ENCODE peak calls at places on chromosome 21, in seven cellular contexts. One of them, this sample, is unnamed.

GRCh38 chr21:36097427-36098230 is 27.8 kb downstream of the CBR1 start:
- DNase-seq in fibroblast of lung: peak
- DNase-seq in stimulated activated CD8-positive, alpha-beta memory T cell treated with anti-CD3 and anti-CD28 coated beads, Interleukin-4, amount 100 ng/mL, for 4 hours: no peak
- DNase-seq in cortex of kidney: no peak
- DNase-seq in activated naive CD4-positive, alpha-beta T cell: no peak
- DNase-seq in MCF 10A: peak
- DNase-seq in GM12865: peak
- DNase-seq in this sample: no peak

GRCh38 chr21:42737969-42738590 is 84.7 kb downstream of the PDE9A start:
- DNase-seq in fibroblast of lung: no peak
- DNase-seq in stimulated activated CD8-positive, alpha-beta memory T cell treated with anti-CD3 and anti-CD28 coated beads, Interleukin-4, amount 100 ng/mL, for 4 hours: no peak
- DNase-seq in cortex of kidney: no peak
- DNase-seq in activated naive CD4-positive, alpha-beta T cell: no peak
- DNase-seq in MCF 10A: no peak
- DNase-seq in GM12865: no peak
- DNase-seq in this sample: no peak

GRCh38 chr21:17045214-17045835 is 467.5 kb upstream of the CXADR start:
- DNase-seq in fibroblast of lung: peak
- DNase-seq in stimulated activated CD8-positive, alpha-beta memory T cell treated with anti-CD3 and anti-CD28 coated beads, Interleukin-4, amount 100 ng/mL, for 4 hours: no peak
- DNase-seq in cortex of kidney: no peak
- DNase-seq in activated naive CD4-positive, alpha-beta T cell: no peak
- DNase-seq in MCF 10A: peak
- DNase-seq in GM12865: peak
- DNase-seq in this sample: no peak

GRCh38 chr21:10627316-10627863 is 106.0 kb downstream of the TPTE start:
- DNase-seq in fibroblast of lung: no peak
- DNase-seq in stimulated activated CD8-positive, alpha-beta memory T cell treated with anti-CD3 and anti-CD28 coated beads, Interleukin-4, amount 100 ng/mL, for 4 hours: no peak
- DNase-seq in cortex of kidney: no peak
- DNase-seq in activated naive CD4-positive, alpha-beta T cell: no peak
- DNase-seq in MCF 10A: no peak
- DNase-seq in GM12865: no peak
- DNase-seq in this sample: no peak

GRCh38 chr21:42975886-42976608 is 1.7 kb downstream of the PKNOX1 start:
- DNase-seq in fibroblast of lung: no peak
- DNase-seq in stimulated activated CD8-positive, alpha-beta memory T cell treated with anti-CD3 and anti-CD28 coated beads, Interleukin-4, amount 100 ng/mL, for 4 hours: no peak
- DNase-seq in cortex of kidney: no peak
- DNase-seq in activated naive CD4-positive, alpha-beta T cell: no peak
- DNase-seq in MCF 10A: no peak
- DNase-seq in GM12865: peak
- DNase-seq in this sample: no peak

GRCh38 chr21:35203093-35204021 is 154.3 kb upstream of the RUNX1 start:
- DNase-seq in fibroblast of lung: peak
- DNase-seq in stimulated activated CD8-positive, alpha-beta memory T cell treated with anti-CD3 and anti-CD28 coated beads, Interleukin-4, amount 100 ng/mL, for 4 hours: no peak
- DNase-seq in cortex of kidney: no peak
- DNase-seq in activated naive CD4-positive, alpha-beta T cell: no peak
- DNase-seq in MCF 10A: peak
- DNase-seq in GM12865: no peak
- DNase-seq in this sample: no peak

GRCh38 chr21:45768741-45769049 is 125.2 kb downstream of the PCBP3 start:
- DNase-seq in fibroblast of lung: no peak
- DNase-seq in stimulated activated CD8-positive, alpha-beta memory T cell treated with anti-CD3 and anti-CD28 coated beads, Interleukin-4, amount 100 ng/mL, for 4 hours: no peak
- DNase-seq in cortex of kidney: no peak
- DNase-seq in activated naive CD4-positive, alpha-beta T cell: no peak
- DNase-seq in MCF 10A: peak
- DNase-seq in GM12865: no peak
- DNase-seq in this sample: no peak

GRCh38 chr21:26835027-26835713 is 10.0 kb downstream of the ADAMTS1 start:
- DNase-seq in fibroblast of lung: peak
- DNase-seq in stimulated activated CD8-positive, alpha-beta memory T cell treated with anti-CD3 and anti-CD28 coated beads, Interleukin-4, amount 100 ng/mL, for 4 hours: no peak
- DNase-seq in cortex of kidney: no peak
- DNase-seq in activated naive CD4-positive, alpha-beta T cell: no peak
- DNase-seq in MCF 10A: peak
- DNase-seq in GM12865: no peak
- DNase-seq in this sample: peak

GRCh38 chr21:46135782-46136181 is 19.6 kb downstream of the FTCD start:
- DNase-seq in fibroblast of lung: no peak
- DNase-seq in stimulated activated CD8-positive, alpha-beta memory T cell treated with anti-CD3 and anti-CD28 coated beads, Interleukin-4, amount 100 ng/mL, for 4 hours: no peak
- DNase-seq in cortex of kidney: no peak
- DNase-seq in activated naive CD4-positive, alpha-beta T cell: no peak
- DNase-seq in MCF 10A: no peak
- DNase-seq in GM12865: no peak
- DNase-seq in this sample: no peak

GRCh38 chr21:42524341-42525227 is 10.9 kb downstream of the SLC37A1 start:
- DNase-seq in fibroblast of lung: peak
- DNase-seq in stimulated activated CD8-positive, alpha-beta memory T cell treated with anti-CD3 and anti-CD28 coated beads, Interleukin-4, amount 100 ng/mL, for 4 hours: peak
- DNase-seq in cortex of kidney: no peak
- DNase-seq in activated naive CD4-positive, alpha-beta T cell: no peak
- DNase-seq in MCF 10A: no peak
- DNase-seq in GM12865: peak
- DNase-seq in this sample: no peak